ENCODE peak calls at places on chromosomes 2 and 18, in eight cellular contexts. Y is CD8-positive, alpha-beta memory T cell; L is CD4-positive, alpha-beta T cell; K is endodermal cell; S is upper lobe of right lung; T is lower lobe of right lung; V is right lobe of liver; B is stomach. X is an unnamed sample.

GRCh38 chr2:111973701-111974100 is 75.3 kb downstream of the MERTK start:
- DNase-seq in Y (no peak), L (no peak), K (no peak), S (no peak), T (no peak), V (no peak), B (no peak), X (no peak)

GRCh38 chr18:45522371-45522770 is 92.9 kb upstream of the SLC14A2 start:
- DNase-seq in Y (no peak), L (no peak), K (no peak), S (no peak), T (no peak), V (no peak), B (no peak), X (no peak)

GRCh38 chr2:39524061-39524460 is 87.0 kb upstream of the MAP4K3 start:
- DNase-seq in Y (no peak), L (no peak), K (no peak), S (no peak), T (no peak), V (no peak), B (no peak), X (no peak)

GRCh38 chr2:12720181-12720580 is 3.4 kb downstream of the TRIB2 start:
- DNase-seq in Y (no peak), L (no peak), K (no peak), S (no peak), T (no peak), V (no peak), B (no peak), X (no peak)

GRCh38 chr2:30354621-30355020 is 92.4 kb upstream of the LCLAT1 start:
- DNase-seq in Y (no peak), L (no peak), K (no peak), S (no peak), T (no peak), V (no peak), B (no peak), X (no peak)

GRCh38 chr18:58196881-58197872 is 153.2 kb downstream of the NEDD4L start:
- DNase-seq in Y (no peak), L (no peak), K (no peak), S (no peak), T (no peak), V (no peak), B (peak), X (no peak)

GRCh38 chr2:20573611-20574422 is 77.1 kb downstream of the HS1BP3 start:
- DNase-seq in Y (no peak), L (no peak), K (no peak), S (no peak), T (no peak), V (no peak), B (no peak), X (peak)

GRCh38 chr2:197306691-197307030 is 3.9 kb downstream of the ANKRD44 start:
- DNase-seq in Y (peak), L (no peak), K (no peak), S (peak), T (peak), V (peak), B (peak), X (peak)

GRCh38 chr2:44635725-44636124 is 274.0 kb downstream of the CAMKMT start:
- DNase-seq in Y (no peak), L (no peak), K (no peak), S (no peak), T (no peak), V (no peak), B (no peak), X (no peak)

GRCh38 chr2:207437857-207438166 is 92.0 kb upstream of the CREB1 start:
- DNase-seq in Y (no peak), L (no peak), K (no peak), S (no peak), T (no peak), V (peak), B (peak), X (no peak)

GRCh38 chr2:20122864-20123263 is 71.4 kb upstream of the LAPTM4A start:
- DNase-seq in Y (no peak), L (no peak), K (no peak), S (no peak), T (no peak), V (no peak), B (no peak), X (no peak)

GRCh38 chr2:70340921-70341765 is 39.3 kb upstream of the FAM136A start:
- DNase-seq in Y (peak), L (peak), K (peak), S (no peak), T (no peak), V (no peak), B (no peak), X (no peak)

GRCh38 chr18:600107-600506 is 3.3 kb downstream of the CLUL1 start:
- DNase-seq in Y (no peak), L (no peak), K (no peak), S (no peak), T (no peak), V (no peak), B (no peak), X (no peak)

GRCh38 chr2:231925303-231926179 is 655 bp downstream of the NPPC start:
- DNase-seq in Y (peak), L (peak), K (peak), S (peak), T (peak), V (peak), B (peak), X (peak)

GRCh38 chr2:88950010-88950409 is 258.5 kb downstream of the RPIA start:
- DNase-seq in Y (no peak), L (no peak), K (no peak), S (no peak), T (no peak), V (no peak), B (no peak), X (no peak)

GRCh38 chr2:102841107-102841840 is 79.4 kb downstream of the TMEM182 start:
- DNase-seq in Y (no peak), L (no peak), K (peak), S (no peak), T (peak), V (peak), B (peak), X (peak)

GRCh38 chr2:227248876-227249275 is 76.2 kb upstream of the MFF start:
- DNase-seq in Y (no peak), L (no peak), K (no peak), S (no peak), T (no peak), V (no peak), B (no peak), X (no peak)

GRCh38 chr2:150191349-150191748 is 296.1 kb downstream of the RND3 start:
- DNase-seq in Y (no peak), L (no peak), K (no peak), S (no peak), T (no peak), V (no peak), B (no peak), X (no peak)

GRCh38 chr2:141911485-141912066 is 219.2 kb downstream of the LRP1B start:
- DNase-seq in Y (no peak), L (no peak), K (peak), S (no peak), T (no peak), V (peak), B (peak), X (no peak)

GRCh38 chr2:45274190-45274926 is 265.1 kb upstream of the SIX2 start:
- DNase-seq in Y (no peak), L (no peak), K (no peak), S (no peak), T (no peak), V (peak), B (peak), X (peak)

GRCh38 chr2:15042824-15043223 is 410.3 kb downstream of the LRATD1 start:
- DNase-seq in Y (no peak), L (no peak), K (no peak), S (no peak), T (no peak), V (no peak), B (peak), X (no peak)

GRCh38 chr2:96526615-96527014 is 9.9 kb upstream of the ARID5A start:
- DNase-seq in Y (no peak), L (no peak), K (peak), S (peak), T (no peak), V (no peak), B (no peak), X (no peak)

GRCh38 chr2:47559079-47559684 is 156.2 kb downstream of the MSH2 start:
- DNase-seq in Y (no peak), L (no peak), K (peak), S (no peak), T (no peak), V (no peak), B (no peak), X (no peak)

GRCh38 chr2:130243359-130243758 is 45.1 kb upstream of the TUBA3E start:
- DNase-seq in Y (no peak), L (no peak), K (no peak), S (no peak), T (no peak), V (no peak), B (no peak), X (no peak)

GRCh38 chr18:61891271-61891670 is 1.5 kb downstream of the RNF152 start:
- DNase-seq in Y (no peak), L (no peak), K (no peak), S (no peak), T (no peak), V (no peak), B (no peak), X (no peak)

GRCh38 chr2:100394111-100394641 is 23.3 kb downstream of the CHST10 start:
- DNase-seq in Y (no peak), L (no peak), K (no peak), S (no peak), T (no peak), V (no peak), B (no peak), X (no peak)

GRCh38 chr18:8948471-8949149 is 153.9 kb upstream of the NDUFV2 start:
- DNase-seq in Y (no peak), L (no peak), K (no peak), S (no peak), T (no peak), V (no peak), B (no peak), X (no peak)

GRCh38 chr2:188267776-188268175 is 23.9 kb upstream of the GULP1 start:
- DNase-seq in Y (no peak), L (no peak), K (no peak), S (no peak), T (no peak), V (no peak), B (no peak), X (no peak)

GRCh38 chr2:26559556-26559955 is 81.6 kb downstream of the CIB4 start:
- DNase-seq in Y (no peak), L (no peak), K (peak), S (peak), T (no peak), V (peak), B (no peak), X (no peak)

GRCh38 chr18:59509477-59510173 is 150.6 kb upstream of the LMAN1 start:
- DNase-seq in Y (no peak), L (no peak), K (no peak), S (no peak), T (no peak), V (no peak), B (no peak), X (no peak)

GRCh38 chr2:200968162-200968561 is 4.7 kb upstream of the ORC2 start:
- DNase-seq in Y (no peak), L (no peak), K (no peak), S (no peak), T (no peak), V (no peak), B (no peak), X (no peak)

GRCh38 chr2:24409700-24410556 is 49.6 kb upstream of the ITSN2 start:
- DNase-seq in Y (peak), L (peak), K (peak), S (no peak), T (no peak), V (no peak), B (peak), X (no peak)

GRCh38 chr2:1728821-1729220 is 15.5 kb downstream of the PXDN start:
- DNase-seq in Y (no peak), L (no peak), K (peak), S (peak), T (peak), V (peak), B (peak), X (no peak)

GRCh38 chr18:8040021-8040420 is 472.9 kb downstream of the PTPRM start:
- DNase-seq in Y (no peak), L (no peak), K (no peak), S (no peak), T (no peak), V (no peak), B (no peak), X (no peak)

GRCh38 chr2:7013761-7014160 is 96.5 kb downstream of the RNF144A start:
- DNase-seq in Y (no peak), L (no peak), K (no peak), S (no peak), T (no peak), V (no peak), B (no peak), X (no peak)

GRCh38 chr2:230411484-230412368 is 4.3 kb upstream of the SP100 start:
- DNase-seq in Y (peak), L (peak), K (peak), S (peak), T (peak), V (peak), B (peak), X (peak)

DNA sequence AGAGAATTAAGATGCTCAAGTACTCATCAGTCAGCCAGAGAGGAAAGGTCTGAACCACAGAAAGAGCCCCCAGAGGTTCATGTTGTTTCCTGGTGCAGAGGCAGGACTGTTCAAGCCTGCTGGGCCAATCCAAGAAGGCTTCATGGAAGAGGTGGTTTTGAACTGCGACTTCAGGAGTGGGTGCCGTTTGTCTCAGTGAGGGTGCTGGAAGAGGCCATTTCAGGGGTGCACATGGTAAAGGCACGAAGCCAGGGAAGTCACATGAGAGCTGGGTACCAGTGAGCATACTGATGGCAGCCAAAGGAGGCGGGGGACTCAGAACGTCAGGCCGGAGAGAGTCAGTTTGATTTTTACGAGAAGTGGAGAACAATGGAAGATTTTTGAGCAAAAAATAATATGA is 55.5 kb downstream of the EMILIN2 start:
- DNase-seq in Y (no peak), L (no peak), K (peak), S (no peak), T (no peak), V (no peak), B (no peak), X (no peak)
- H3K27ac ChIP-seq in Y (no peak), L (no peak), K (no peak), S (no peak), T (no peak), V (no peak), B (no peak), X (no peak)

GRCh38 chr2:195470622-195471021 is 186.4 kb upstream of the SLC39A10 start:
- DNase-seq in Y (no peak), L (no peak), K (no peak), S (no peak), T (no peak), V (no peak), B (no peak), X (no peak)
- H3K27ac ChIP-seq in Y (no peak), L (no peak), K (no peak), S (no peak), T (no peak), V (no peak), B (no peak), X (no peak)

GRCh38 chr2:137674991-137675390 is 289.3 kb upstream of the HNMT start:
- DNase-seq in Y (no peak), L (no peak), K (no peak), S (no peak), T (no peak), V (no peak), B (no peak), X (no peak)

GRCh38 chr2:137677466-137677865 is 286.8 kb upstream of the HNMT start:
- DNase-seq in Y (no peak), L (no peak), K (no peak), S (no peak), T (no peak), V (no peak), B (no peak), X (no peak)

GRCh38 chr2:137672961-137673552 is 291.2 kb upstream of the HNMT start:
- DNase-seq in Y (no peak), L (no peak), K (no peak), S (no peak), T (no peak), V (no peak), B (no peak), X (no peak)

GRCh38 chr2:137675584-137676327 is 288.5 kb upstream of the HNMT start:
- DNase-seq in Y (no peak), L (no peak), K (no peak), S (no peak), T (peak), V (no peak), B (no peak), X (no peak)

DNA sequence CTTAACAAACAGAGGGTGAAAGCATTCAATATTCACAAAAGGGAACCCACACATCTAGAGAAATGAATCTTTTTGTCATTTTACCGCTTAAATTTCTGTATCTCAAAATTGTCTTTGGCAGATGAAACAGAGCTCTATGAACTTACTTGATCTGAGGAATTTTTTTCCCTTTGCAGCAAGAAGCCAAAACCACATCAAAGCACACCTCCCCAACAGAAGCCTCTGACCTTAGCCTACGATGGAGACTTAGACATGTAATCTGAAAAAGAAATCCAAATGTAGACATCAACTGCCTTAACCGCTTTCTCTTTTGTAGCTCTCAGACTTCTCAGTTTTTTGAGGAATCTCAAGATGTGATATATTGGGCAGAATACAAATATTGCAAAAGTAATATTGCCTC is 287.9 kb upstream of the HNMT start:
- DNase-seq in Y (no peak), L (no peak), K (no peak), S (no peak), T (no peak), V (no peak), B (no peak), X (no peak)
- H3K27ac ChIP-seq in Y (no peak), L (no peak), K (no peak), S (no peak), T (no peak), V (no peak), B (no peak), X (no peak)

DNA sequence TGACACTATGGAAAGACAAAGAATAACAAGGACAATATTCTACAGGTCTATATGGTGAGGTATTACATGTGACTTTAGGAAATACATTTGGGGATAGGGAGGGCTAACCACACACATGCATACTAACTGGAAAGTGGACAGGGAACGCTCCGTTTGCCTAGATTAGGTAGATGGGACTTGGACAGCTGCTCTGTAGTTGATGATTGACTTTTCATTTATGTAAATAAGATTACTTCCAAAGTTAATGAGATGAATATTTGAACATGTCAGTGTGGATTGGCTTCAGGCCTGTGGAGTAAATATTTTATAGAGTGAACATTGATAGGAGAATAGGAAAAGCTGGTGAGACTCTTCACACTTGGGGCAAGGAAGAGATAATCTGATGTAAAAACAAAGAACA is 142.0 kb downstream of the NCK2 start:
- DNase-seq in Y (no peak), L (no peak), K (no peak), S (no peak), T (no peak), V (no peak), B (no peak), X (no peak)
- H3K27ac ChIP-seq in Y (no peak), L (no peak), K (no peak), S (no peak), T (no peak), V (no peak), B (no peak), X (no peak)

GRCh38 chr2:68970566-68970965 is 3.9 kb upstream of the GKN1 start:
- DNase-seq in Y (no peak), L (no peak), K (no peak), S (no peak), T (no peak), V (no peak), B (no peak), X (no peak)
- H3K27ac ChIP-seq in Y (no peak), L (no peak), K (no peak), S (no peak), T (no peak), V (no peak), B (no peak), X (no peak)